ENCODE peak calls at places on chromosomes 13 and 19, in six cellular contexts. K is astrocyte of the spinal cord, P is brain microvascular endothelial cell, D is D341Med, C is Calu3, V is body of pancreas. I is an unnamed sample.

GRCh38 chr13:64749301-64749700 is 2480.8 kb downstream of the PCDH9 start:
- DNase-seq in K (no peak), P (no peak), D (no peak), C (no peak), V (no peak), I (no peak)

GRCh38 chr13:50357586-50358118 is 342.4 kb downstream of the KCNRG start:
- DNase-seq in K (peak; percentile 87), P (peak; percentile 83), D (no peak), C (peak; percentile 56), V (peak; percentile 92), I (no peak)

GRCh38 chr13:50357136-50357535 is 341.9 kb downstream of the KCNRG start:
- DNase-seq in K (no peak), P (no peak), D (no peak), C (no peak), V (no peak), I (no peak)

GRCh38 chr19:51689751-51690358 is 3.3 kb upstream of the SPACA6 start:
- DNase-seq in K (peak; percentile 23), P (peak; percentile 24), D (peak; percentile 59), C (peak; percentile 41), V (peak; percentile 18), I (peak; percentile 77)

GRCh38 chr13:43009506-43009905 is 13.9 kb upstream of the DNAJC15 start:
- DNase-seq in K (no peak), P (no peak), D (no peak), C (no peak), V (no peak), I (no peak)

GRCh38 chr13:87851395-87851794 is 180.2 kb downstream of the SLITRK5 start:
- DNase-seq in K (no peak), P (no peak), D (no peak), C (no peak), V (no peak), I (no peak)

GRCh38 chr13:69950160-69950559 is 157.5 kb upstream of the ATXN8OS start:
- DNase-seq in K (no peak), P (no peak), D (no peak), C (no peak), V (no peak), I (no peak)

GRCh38 chr13:109728061-109728460 is 58.3 kb downstream of the IRS2 start:
- DNase-seq in K (no peak), P (no peak), D (no peak), C (no peak), V (no peak), I (no peak)

GRCh38 chr19:16180611-16181010 is 4.6 kb upstream of the FAM32A start:
- DNase-seq in K (peak; percentile 58), P (peak; percentile 58), D (no peak), C (no peak), V (no peak), I (no peak)

GRCh38 chr19:35045667-35046300 is 4.3 kb downstream of the HPN start:
- DNase-seq in K (no peak), P (peak; percentile 42), D (no peak), C (no peak), V (peak; percentile 43), I (peak; percentile 51)

GRCh38 chr19:16051254-16052025 is 24.9 kb upstream of the TPM4 start:
- DNase-seq in K (no peak), P (no peak), D (peak; percentile 33), C (no peak), V (no peak), I (no peak)

GRCh38 chr13:24178847-24179845 is 18.6 kb downstream of the SPATA13 start:
- DNase-seq in K (peak; percentile 75), P (no peak), D (no peak), C (no peak), V (no peak), I (no peak)

GRCh38 chr13:35354305-35354704 is 122.2 kb downstream of the MAB21L1 start:
- DNase-seq in K (no peak), P (no peak), D (no peak), C (no peak), V (no peak), I (no peak)

GRCh38 chr13:113110048-113110851 is 4.7 kb downstream of the F7 start:
- DNase-seq in K (no peak), P (no peak), D (no peak), C (no peak), V (no peak), I (peak; percentile 75)

GRCh38 chr13:79742923-79743322 is 262.0 kb downstream of the NDFIP2 start:
- DNase-seq in K (no peak), P (no peak), D (no peak), C (no peak), V (no peak), I (peak; percentile 39)

GRCh38 chr19:4737955-4738580 is 14.4 kb upstream of the DPP9 start:
- DNase-seq in K (no peak), P (no peak), D (no peak), C (no peak), V (no peak), I (peak; percentile 70)

GRCh38 chr19:53916004-53916403 is 6.9 kb downstream of the CACNG7 start:
- DNase-seq in K (no peak), P (no peak), D (no peak), C (no peak), V (no peak), I (no peak)

GRCh38 chr19:17328517-17329060 is 6.1 kb downstream of the ANO8 start:
- DNase-seq in K (no peak), P (no peak), D (no peak), C (no peak), V (no peak), I (no peak)

GRCh38 chr19:37466798-37467607 is at the start of gene ZNF569:
- DNase-seq in K (peak; percentile 95), P (peak; percentile 94), D (peak; percentile 85), C (peak; percentile 85), V (peak; percentile 96), I (peak; percentile 81)

GRCh38 chr19:50003810-50004419 is 21.3 kb downstream of the VRK3 start:
- DNase-seq in K (peak; percentile 91), P (peak; percentile 96), D (no peak), C (peak; percentile 72), V (peak; percentile 50), I (no peak)

GRCh38 chr19:3320354-3320670 is 46.1 kb upstream of the NFIC start:
- DNase-seq in K (no peak), P (no peak), D (no peak), C (no peak), V (no peak), I (peak; percentile 46)

I was measured in SK-N-SH.